ENCODE peak calls at places on chromosomes 13 and 19, in five cellular contexts. W, S, M, D and Y are unnamed samples.

GRCh38 chr19:18871543-18871942 is 24.4 kb downstream of the CERS1 start:
- DNase-seq in S (no peak), M (no peak), D (no peak), W (no peak), Y (no peak)

GRCh38 chr13:103282571-103283450 is 216.6 kb upstream of the SLC10A2 start:
- DNase-seq in D (peak; percentile 93), W (no peak), M (peak; percentile 5), S (peak; percentile 8), Y (peak; percentile 97)

GRCh38 chr13:20721454-20722357 is 18.2 kb downstream of the IL17D start:
- DNase-seq in M (peak; percentile 47), S (peak; percentile 68), W (peak; percentile 33), D (peak; percentile 72), Y (peak; percentile 53)

GRCh38 chr19:2149980-2150793 is 1.2 kb downstream of the AP3D1 start:
- DNase-seq in S (peak; percentile 63), D (no peak), M (peak; percentile 24), W (no peak), Y (peak; percentile 46)

GRCh38 chr19:36572593-36573019 is 486 bp downstream of the ZNF529 start:
- DNase-seq in S (no peak), D (no peak), M (no peak), W (no peak), Y (no peak)

GRCh38 chr19:6735181-6735891 is 2.0 kb downstream of the GPR108 start:
- DNase-seq in M (no peak), D (no peak), W (no peak), S (no peak), Y (no peak)

GRCh38 chr13:72400859-72401258 is 326.6 kb downstream of the MZT1 start:
- DNase-seq in D (no peak), W (no peak), S (no peak), M (no peak), Y (no peak)

GRCh38 chr19:23800868-23801267 is 42.2 kb upstream of the ZNF681 start:
- DNase-seq in S (no peak), M (no peak), W (no peak), D (no peak), Y (no peak)

GRCh38 chr13:113881614-113882265 is 17.9 kb upstream of the GAS6 start:
- DNase-seq in S (no peak), D (no peak), W (no peak), M (no peak), Y (peak; percentile 26)

GRCh38 chr19:3520166-3521103 is 14.3 kb downstream of the FZR1 start:
- DNase-seq in M (peak; percentile 93), S (no peak), D (no peak), W (no peak), Y (peak; percentile 87)

GRCh38 chr19:37218592-37218935 is 550 bp downstream of the ZNF383 start:
- DNase-seq in S (peak; percentile 79), M (no peak), W (no peak), D (peak; percentile 67), Y (no peak)

GRCh38 chr13:51479199-51479523 is 26.3 kb upstream of the INTS6 start:
- DNase-seq in S (peak; percentile 82), M (peak; percentile 28), D (peak; percentile 66), W (no peak), Y (peak; percentile 87)

GRCh38 chr13:48448963-48449614 is 36.2 kb upstream of the LPAR6 start:
- DNase-seq in W (no peak), D (peak; percentile 84), S (peak; percentile 80), M (no peak), Y (peak; percentile 77)

GRCh38 chr19:45809643-45810159 is 5.4 kb downstream of the RSPH6A start:
- DNase-seq in W (no peak), D (peak; percentile 86), S (peak; percentile 58), M (peak; percentile 36), Y (peak; percentile 68)